ENCODE peak calls at places on chromosome 2, in eight cellular contexts. Z, E, M, A, N, R, Y and C are unnamed samples.

GRCh38 chr2:219418570-219419189 is 503 bp downstream of the DES start:
- DNase-seq in R (no peak), E (no peak), A (no peak), Y (no peak), N (no peak), Z (no peak), M (no peak), C (peak)

GRCh38 chr2:161204846-161205245 is 44.6 kb downstream of the TANK start:
- DNase-seq in E (no peak), N (no peak), M (no peak), A (peak), R (no peak), Y (no peak), Z (no peak), C (peak)

GRCh38 chr2:10514743-10515142 is 66.6 kb upstream of the ODC1 start:
- DNase-seq in E (no peak), N (peak), R (no peak), Z (no peak), A (peak), Y (no peak), M (no peak), C (peak)

GRCh38 chr2:15145046-15145817 is 415.9 kb downstream of the NBAS start:
- DNase-seq in R (no peak), N (no peak), E (no peak), Y (no peak), Z (no peak), M (no peak), A (no peak), C (no peak)

GRCh38 chr2:13558368-13558767 is 841.6 kb downstream of the TRIB2 start:
- DNase-seq in E (no peak), M (no peak), Y (no peak), Z (no peak), N (no peak), R (no peak), A (no peak), C (peak)

GRCh38 chr2:188937228-188938220 is 36.6 kb upstream of the COL3A1 start:
- DNase-seq in E (no peak), Z (peak), N (peak), Y (no peak), R (no peak), A (peak), M (no peak), C (peak)

GRCh38 chr2:113390133-113390849 is 47.2 kb upstream of the ZNG1B start:
- DNase-seq in M (peak), Z (peak), E (peak), R (no peak), Y (no peak), A (peak), N (peak), C (peak)

GRCh38 chr2:112579280-112579679 is 5.1 kb upstream of the CHCHD5 start:
- DNase-seq in M (no peak), N (peak), Z (no peak), R (no peak), E (no peak), A (peak), Y (no peak), C (peak)

GRCh38 chr2:223007531-223007930 is 44.5 kb upstream of the KCNE4 start:
- DNase-seq in N (peak), A (peak), Y (no peak), E (no peak), M (no peak), Z (peak), R (no peak), C (peak)

GRCh38 chr2:23636412-23636811 is 251.4 kb downstream of the KLHL29 start:
- DNase-seq in M (no peak), Z (no peak), Y (no peak), N (peak), R (no peak), A (peak), E (no peak), C (peak)

GRCh38 chr2:186516396-186516795 is 30.3 kb downstream of the ZC3H15 start:
- DNase-seq in M (no peak), N (no peak), R (no peak), A (no peak), E (no peak), Z (no peak), Y (no peak), C (no peak)

GRCh38 chr2:11397046-11397445 is 52.6 kb upstream of the ROCK2 start:
- DNase-seq in E (no peak), A (no peak), Z (no peak), N (no peak), M (no peak), Y (no peak), R (no peak), C (no peak)

GRCh38 chr2:230602562-230603230 is 109.9 kb upstream of the CAB39 start:
- DNase-seq in Y (peak), M (peak), N (no peak), R (no peak), A (no peak), E (peak), Z (no peak), C (no peak)

GRCh38 chr2:180707867-180708205 is 272.6 kb upstream of the UBE2E3 start:
- DNase-seq in Z (peak), M (no peak), N (peak), Y (no peak), A (peak), R (no peak), E (no peak), C (peak)